ENCODE peak calls at places on chromosomes 5 and 9, in four cellular contexts. One of them, this sample, is unnamed.

GRCh38 chr9:134234001-134234660 is 69.8 kb upstream of the RNU6ATAC start:
- DNase-seq in A549: no peak
- DNase-seq in HepG2: no peak
- DNase-seq in K562: no peak
- DNase-seq in this sample: no peak

GRCh38 chr9:14811844-14812243 is 89.3 kb upstream of the CER1 start:
- DNase-seq in A549: no peak
- DNase-seq in HepG2: no peak
- DNase-seq in K562: no peak
- DNase-seq in this sample: no peak

GRCh38 chr5:36172593-36172992 is 20.7 kb downstream of the SKP2 start:
- DNase-seq in A549: no peak
- DNase-seq in HepG2: no peak
- DNase-seq in K562: no peak
- DNase-seq in this sample: no peak

GRCh38 chr9:10268500-10269485 is 344.0 kb downstream of the PTPRD start:
- DNase-seq in A549: peak
- DNase-seq in HepG2: peak
- DNase-seq in K562: no peak
- DNase-seq in this sample: peak

GRCh38 chr5:113179156-113179555 is 202.6 kb downstream of the DCP2 start:
- DNase-seq in A549: no peak
- DNase-seq in HepG2: no peak
- DNase-seq in K562: no peak
- DNase-seq in this sample: no peak

GRCh38 chr9:98809311-98810105 is 2.0 kb downstream of the GALNT12 start:
- DNase-seq in A549: no peak
- DNase-seq in HepG2: no peak
- DNase-seq in K562: no peak
- DNase-seq in this sample: no peak

GRCh38 chr9:116816484-116816883 is 129.4 kb downstream of the TRIM32 start:
- DNase-seq in A549: no peak
- DNase-seq in HepG2: no peak
- DNase-seq in K562: no peak
- DNase-seq in this sample: no peak

GRCh38 chr5:80763873-80764647 is 109.3 kb upstream of the DHFR start:
- DNase-seq in A549: no peak
- DNase-seq in HepG2: no peak
- DNase-seq in K562: no peak
- DNase-seq in this sample: peak

GRCh38 chr9:81032831-81033230 is 656.5 kb downstream of the TLE1 start:
- DNase-seq in A549: no peak
- DNase-seq in HepG2: no peak
- DNase-seq in K562: no peak
- DNase-seq in this sample: peak

GRCh38 chr9:127224883-127225739 is 39.5 kb upstream of the GARNL3 start:
- DNase-seq in A549: peak
- DNase-seq in HepG2: peak
- DNase-seq in K562: peak
- DNase-seq in this sample: peak

DNA sequence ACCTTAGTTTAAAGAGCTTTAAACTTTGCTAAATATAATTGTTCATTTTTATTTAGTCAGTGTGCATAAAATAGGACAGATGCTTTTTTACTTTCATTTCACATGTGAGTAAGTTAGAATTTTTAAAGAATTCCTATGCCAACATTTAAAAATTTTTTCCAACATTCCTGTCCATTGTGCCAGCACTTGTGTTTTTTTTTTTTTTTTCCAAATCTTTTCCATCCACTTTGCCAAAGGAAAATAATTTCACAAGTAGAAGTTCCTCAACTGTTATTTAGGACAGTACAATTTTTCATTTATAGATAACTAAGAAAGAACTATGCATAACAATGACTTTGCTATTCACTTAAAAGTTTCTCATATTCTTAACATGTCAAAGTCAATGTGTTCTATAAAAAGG is 189.5 kb downstream of the ADAMTS6 start:
- DNase-seq in A549: no peak
- DNase-seq in HepG2: no peak
- DNase-seq in K562: no peak
- DNase-seq in this sample: no peak
- TF ChIP-seq MAZ in A549: no peak
- TF ChIP-seq MAZ in HepG2: no peak
- TF ChIP-seq MAZ in K562: no peak
- TF ChIP-seq MAZ in this sample: no peak

DNA sequence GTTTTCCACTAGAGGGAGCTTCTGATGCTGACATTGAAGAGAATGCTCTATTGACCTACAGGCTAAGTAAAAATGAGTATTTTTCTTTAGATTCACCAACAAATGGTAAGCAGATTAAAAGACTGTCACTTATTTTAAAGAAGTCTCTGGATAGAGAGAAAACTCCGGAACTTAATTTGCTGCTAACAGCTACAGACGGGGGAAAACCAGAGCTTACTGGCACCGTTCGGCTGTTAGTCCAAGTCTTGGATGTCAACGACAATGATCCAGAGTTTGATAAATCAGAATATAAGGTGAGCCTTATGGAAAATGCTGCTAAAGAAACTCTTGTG is 764 bp downstream of the PCDHA11 start:
- DNase-seq in A549: no peak
- DNase-seq in HepG2: no peak
- DNase-seq in K562: no peak
- DNase-seq in this sample: no peak
- TF ChIP-seq MAZ in A549: no peak
- TF ChIP-seq MAZ in HepG2: no peak
- TF ChIP-seq MAZ in K562: no peak
- TF ChIP-seq MAZ in this sample: no peak

DNA sequence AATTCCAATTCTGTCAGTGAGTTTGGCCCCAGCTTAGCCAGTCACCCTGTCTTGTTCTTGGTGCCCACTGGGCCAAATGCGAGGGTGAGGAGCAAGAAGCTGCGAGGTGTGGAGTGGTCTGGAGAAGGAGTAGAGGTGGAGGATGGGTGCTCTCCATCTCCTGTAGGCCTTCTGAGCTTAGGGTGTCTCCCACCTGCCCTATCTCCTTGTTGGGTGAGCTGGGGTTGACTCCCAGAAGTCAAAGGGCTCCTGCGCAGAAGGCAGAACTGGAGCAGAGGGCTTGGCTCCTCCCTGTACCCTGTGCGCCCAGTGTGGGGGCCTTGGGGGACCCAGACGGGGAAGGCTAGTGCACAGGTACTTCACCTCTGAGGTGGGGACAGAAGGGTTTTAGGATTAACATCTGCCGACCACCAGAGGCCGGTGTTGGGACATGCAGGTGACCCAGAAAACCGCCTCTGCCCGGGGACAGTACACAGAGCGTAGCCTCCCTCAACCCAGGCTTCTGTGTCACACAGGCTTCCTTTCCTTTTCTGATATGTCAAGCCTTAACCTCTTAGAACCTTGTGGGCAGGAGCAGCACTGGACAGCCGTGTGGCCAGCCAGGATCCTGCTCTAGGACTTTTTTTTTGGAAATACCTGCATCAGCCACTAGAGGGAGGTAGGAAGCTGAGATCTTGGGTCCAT is 16.9 kb downstream of the IL5 start:
- DNase-seq in A549: peak
- DNase-seq in HepG2: peak
- DNase-seq in K562: peak
- DNase-seq in this sample: peak
- TF ChIP-seq MAZ in A549: no peak
- TF ChIP-seq MAZ in HepG2: no peak
- TF ChIP-seq MAZ in K562: no peak
- TF ChIP-seq MAZ in this sample: no peak

DNA sequence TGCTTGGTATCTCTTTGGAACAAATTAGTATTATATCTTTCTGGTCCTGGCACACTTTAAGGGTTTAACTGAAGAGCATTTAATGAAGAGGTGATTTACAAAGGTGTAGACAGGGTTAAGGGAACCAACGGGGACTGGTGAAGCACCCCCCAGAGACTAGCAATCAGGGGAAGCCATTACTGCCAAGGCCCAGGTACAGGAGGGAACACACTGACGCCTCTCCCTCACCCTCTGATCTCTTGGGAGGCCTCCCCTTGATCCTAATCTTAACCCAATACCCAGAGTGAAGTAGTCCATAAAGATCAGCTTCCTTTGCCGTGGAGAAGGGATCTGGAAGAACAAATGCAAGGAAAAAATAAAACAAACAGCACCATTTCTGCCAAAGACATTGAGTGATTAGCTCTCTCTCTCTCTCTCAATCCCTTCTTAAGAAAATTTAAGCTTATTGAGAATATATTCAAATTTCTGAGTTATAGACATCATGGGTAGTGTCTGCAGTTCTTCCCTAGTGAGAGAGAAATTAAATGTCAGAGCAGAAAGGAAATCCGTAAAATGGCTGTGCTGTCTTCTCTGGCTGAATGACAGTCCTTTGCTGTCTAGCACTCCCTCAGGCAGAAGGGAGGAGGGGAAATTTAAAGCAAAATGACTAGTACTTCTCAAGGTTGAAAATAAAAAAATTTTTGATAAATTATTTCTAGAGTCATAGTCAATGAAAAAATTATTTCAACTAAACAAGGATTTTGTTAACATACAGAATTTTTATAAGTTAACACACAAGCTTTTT is 20.0 kb downstream of the F2R start:
- DNase-seq in A549: no peak
- DNase-seq in HepG2: no peak
- DNase-seq in K562: no peak
- DNase-seq in this sample: no peak
- TF ChIP-seq MAZ in A549: no peak
- TF ChIP-seq MAZ in HepG2: no peak
- TF ChIP-seq MAZ in K562: no peak
- TF ChIP-seq MAZ in this sample: no peak

GRCh38 chr5:109819878-109820277 is 130.2 kb downstream of the MAN2A1 start:
- DNase-seq in A549: no peak
- DNase-seq in HepG2: no peak
- DNase-seq in K562: no peak
- DNase-seq in this sample: no peak

GRCh38 chr5:109826426-109826825 is 136.7 kb downstream of the MAN2A1 start:
- DNase-seq in A549: no peak
- DNase-seq in HepG2: no peak
- DNase-seq in K562: no peak
- DNase-seq in this sample: peak

GRCh38 chr5:109825450-109825849 is 135.7 kb downstream of the MAN2A1 start:
- DNase-seq in A549: peak
- DNase-seq in HepG2: peak
- DNase-seq in K562: no peak
- DNase-seq in this sample: peak

GRCh38 chr5:109829331-109829730 is 139.6 kb downstream of the MAN2A1 start:
- DNase-seq in A549: no peak
- DNase-seq in HepG2: no peak
- DNase-seq in K562: no peak
- DNase-seq in this sample: peak

GRCh38 chr5:109823597-109823996 is 133.9 kb downstream of the MAN2A1 start:
- DNase-seq in A549: peak
- DNase-seq in HepG2: no peak
- DNase-seq in K562: no peak
- DNase-seq in this sample: peak
- TF ChIP-seq MAZ in A549: no peak
- TF ChIP-seq MAZ in HepG2: no peak
- TF ChIP-seq MAZ in K562: no peak
- TF ChIP-seq MAZ in this sample: no peak

GRCh38 chr9:18386091-18386490 is 87.9 kb upstream of the ADAMTSL1 start:
- DNase-seq in A549: no peak
- DNase-seq in HepG2: no peak
- DNase-seq in K562: no peak
- DNase-seq in this sample: no peak

GRCh38 chr9:18385676-18386075 is 88.3 kb upstream of the ADAMTSL1 start:
- DNase-seq in A549: no peak
- DNase-seq in HepG2: no peak
- DNase-seq in K562: no peak
- DNase-seq in this sample: peak

GRCh38 chr9:18384066-18384465 is 89.9 kb upstream of the ADAMTSL1 start:
- DNase-seq in A549: no peak
- DNase-seq in HepG2: no peak
- DNase-seq in K562: no peak
- DNase-seq in this sample: peak

GRCh38 chr9:18379073-18379811 is 94.7 kb upstream of the ADAMTSL1 start:
- DNase-seq in A549: peak
- DNase-seq in HepG2: no peak
- DNase-seq in K562: no peak
- DNase-seq in this sample: peak

GRCh38 chr9:18382243-18382642 is 91.7 kb upstream of the ADAMTSL1 start:
- DNase-seq in A549: no peak
- DNase-seq in HepG2: no peak
- DNase-seq in K562: no peak
- DNase-seq in this sample: no peak
- TF ChIP-seq MAZ in A549: no peak
- TF ChIP-seq MAZ in HepG2: no peak
- TF ChIP-seq MAZ in K562: no peak
- TF ChIP-seq MAZ in this sample: no peak

This sample was measured in IMR-90.